ENCODE peak calls at places on chromosomes 2 and 18, in nine cellular contexts. P is activated naive CD8-positive, alpha-beta T cell treated with anti-CD3 and anti-CD28 coated beads, Interleukin-2, amount 10 ng/mL, durations not matched to agents 7 days and 5 days; Z is naive B cell; A is T follicular helper cell; O is KG1; R is stimulated activated CD4-positive, alpha-beta T cell treated with anti-CD3 and anti-CD28 coated beads, Interleukin-4, amount 100 ng/mL, for 24 hours; G is lung microvascular endothelial cell; F is fibroblast of the aortic adventitia; B is Peyer's patch. M is an unnamed sample.

GRCh38 chr18:74242451-74243096 is 49.2 kb downstream of the CYB5A start:
- DNase-seq in Z (no peak), A (no peak), F (peak; percentile 20), O (no peak), G (peak; percentile 14), P (no peak), B (no peak), R (no peak), M (no peak)

GRCh38 chr18:76488190-76488589 is 6.9 kb downstream of the ZNF516 start:
- DNase-seq in B (no peak), G (no peak), A (no peak), F (peak; percentile 59), Z (no peak), P (no peak), R (no peak), O (no peak), M (no peak)

GRCh38 chr18:2304378-2305175 is 266.7 kb downstream of the METTL4 start:
- DNase-seq in P (no peak), A (no peak), O (no peak), F (peak; percentile 63), R (no peak), B (no peak), G (peak; percentile 83), Z (no peak), M (no peak)

GRCh38 chr2:72220170-72220569 is 72.5 kb upstream of the CYP26B1 start:
- DNase-seq in B (no peak), A (no peak), F (no peak), O (no peak), G (no peak), R (no peak), Z (no peak), P (no peak), M (no peak)

GRCh38 chr2:206083602-206084467 is 2.1 kb downstream of the INO80D start:
- DNase-seq in F (peak; percentile 9), G (peak; percentile 37), B (peak; percentile 29), P (peak; percentile 35), A (no peak), Z (no peak), O (no peak), R (peak; percentile 32), M (peak; percentile 42)

GRCh38 chr2:179239194-179239593 is 25.4 kb downstream of the SESTD1 start:
- DNase-seq in A (no peak), R (no peak), P (no peak), G (peak; percentile 48), Z (no peak), O (no peak), B (no peak), F (peak; percentile 20), M (no peak)

GRCh38 chr2:134262666-134263065 is 8.8 kb downstream of the MGAT5 start:
- DNase-seq in Z (peak; percentile 82), R (no peak), O (no peak), G (no peak), A (no peak), B (peak; percentile 61), F (no peak), P (no peak), M (no peak)

GRCh38 chr2:129753261-129753660 is 226.2 kb upstream of the RAB6C start:
- DNase-seq in G (no peak), A (no peak), F (no peak), B (no peak), O (no peak), R (no peak), Z (no peak), P (no peak), M (no peak)

GRCh38 chr2:8692783-8693768 is 11.2 kb downstream of the ID2 start:
- DNase-seq in G (peak; percentile 7), R (peak; percentile 35), B (no peak), A (no peak), F (no peak), O (no peak), P (peak; percentile 70), Z (no peak), M (no peak)

GRCh38 chr18:11666831-11667230 is 22.2 kb upstream of the GNAL start:
- DNase-seq in F (no peak), O (no peak), P (no peak), Z (no peak), G (no peak), B (no peak), R (no peak), A (no peak), M (no peak)

GRCh38 chr2:203476881-203477280 is 58.2 kb downstream of the RAPH1 start:
- DNase-seq in P (no peak), Z (no peak), A (no peak), O (no peak), F (no peak), G (no peak), R (no peak), B (no peak), M (no peak)

GRCh38 chr2:96642564-96643350 is at the start of gene FER1L5:
- DNase-seq in Z (no peak), R (no peak), F (peak; percentile 31), B (no peak), A (no peak), O (no peak), P (no peak), G (no peak), M (no peak)

GRCh38 chr2:212114489-212114888 is 424.1 kb downstream of the ERBB4 start:
- DNase-seq in B (no peak), Z (no peak), A (no peak), O (no peak), F (no peak), G (no peak), P (no peak), R (no peak), M (no peak)

GRCh38 chr2:207632575-207633492 is 7.6 kb upstream of the METTL21A start:
- DNase-seq in R (no peak), Z (no peak), F (peak; percentile 68), B (no peak), A (no peak), G (peak; percentile 3), O (peak; percentile 53), P (no peak), M (no peak)

GRCh38 chr2:55160422-55160821 is 71.7 kb downstream of the CLHC1 start:
- DNase-seq in F (no peak), O (no peak), B (no peak), Z (no peak), P (no peak), G (no peak), R (no peak), A (no peak), M (no peak)

M was measured in T-helper 1 cell.